ENCODE peak calls at places on chromosomes 3 and 15, in seven cellular contexts. V is AG09309, M is Peyer's patch, I is GM06990, K is AG04449, B is tibial artery, Y is fibroblast of the aortic adventitia. C is an unnamed sample.

GRCh38 chr3:174618368-174618767 is 240.8 kb upstream of the NAALADL2 start:
- DNase-seq in V (no peak), M (no peak), I (no peak), K (no peak), B (no peak), Y (peak; percentile 14), C (no peak)

GRCh38 chr3:148718982-148719862 is 21.5 kb downstream of the AGTR1 start:
- DNase-seq in V (no peak), M (no peak), I (no peak), K (no peak), B (no peak), Y (peak; percentile 58), C (no peak)

GRCh38 chr3:98900265-98901031 is 1.0 kb downstream of the DCBLD2 start:
- DNase-seq in V (no peak), M (no peak), I (no peak), K (no peak), B (no peak), Y (no peak), C (no peak)

GRCh38 chr15:20353966-20354883 is 187.4 kb downstream of the GOLGA6L6 start:
- DNase-seq in V (no peak), M (no peak), I (no peak), K (no peak), B (no peak), Y (no peak), C (no peak)

GRCh38 chr3:113532698-113533533 is 561 bp downstream of the SIDT1 start:
- DNase-seq in V (no peak), M (peak; percentile 68), I (peak; percentile 69), K (no peak), B (peak; percentile 29), Y (no peak), C (no peak)

GRCh38 chr3:111285691-111286090 is 214.1 kb downstream of the NECTIN3 start:
- DNase-seq in V (no peak), M (no peak), I (no peak), K (no peak), B (no peak), Y (no peak), C (no peak)

GRCh38 chr15:45307230-45307924 is 55.3 kb downstream of the SLC28A2 start:
- DNase-seq in V (peak; percentile 27), M (no peak), I (no peak), K (peak; percentile 17), B (no peak), Y (peak; percentile 82), C (peak; percentile 11)

GRCh38 chr3:155303540-155303939 is 10.1 kb upstream of the STRIT1 start:
- DNase-seq in V (no peak), M (no peak), I (no peak), K (no peak), B (no peak), Y (no peak), C (no peak)

GRCh38 chr15:68410466-68411200 is 21.3 kb downstream of the ITGA11 start:
- DNase-seq in V (no peak), M (peak; percentile 18), I (no peak), K (no peak), B (peak; percentile 12), Y (no peak), C (no peak)

GRCh38 chr3:13034109-13034800 is 39.0 kb downstream of the IQSEC1 start:
- DNase-seq in V (no peak), M (no peak), I (no peak), K (no peak), B (no peak), Y (no peak), C (no peak)

GRCh38 chr3:4908066-4908768 is 71.0 kb upstream of the BHLHE40 start:
- DNase-seq in V (no peak), M (no peak), I (peak; percentile 59), K (no peak), B (no peak), Y (no peak), C (no peak)

GRCh38 chr15:41990243-41990605 is 17.9 kb upstream of the EHD4 start:
- DNase-seq in V (no peak), M (no peak), I (no peak), K (no peak), B (no peak), Y (no peak), C (no peak)

GRCh38 chr3:8445861-8446260 is 55.8 kb upstream of the LMCD1 start:
- DNase-seq in V (peak; percentile 95), M (no peak), I (no peak), K (peak; percentile 95), B (no peak), Y (peak; percentile 98), C (peak; percentile 72)

GRCh38 chr15:32099097-32099496 is 68.8 kb downstream of the CHRNA7 start:
- DNase-seq in V (no peak), M (no peak), I (no peak), K (no peak), B (no peak), Y (no peak), C (no peak)

GRCh38 chr3:155194973-155195372 is 98.5 kb downstream of the STRIT1 start:
- DNase-seq in V (no peak), M (no peak), I (no peak), K (no peak), B (no peak), Y (no peak), C (no peak)

GRCh38 chr3:15215996-15216395 is 9.9 kb downstream of the CAPN7 start:
- DNase-seq in V (no peak), M (no peak), I (no peak), K (no peak), B (no peak), Y (peak; percentile 47), C (no peak)

GRCh38 chr3:178010306-178010705 is 525.9 kb upstream of the KCNMB2 start:
- DNase-seq in V (no peak), M (no peak), I (no peak), K (no peak), B (no peak), Y (no peak), C (no peak)

GRCh38 chr15:58307313-58307961 is 124.4 kb upstream of the LIPC start:
- DNase-seq in V (peak; percentile 56), M (no peak), I (no peak), K (no peak), B (no peak), Y (peak; percentile 91), C (no peak)

GRCh38 chr3:124811441-124811840 is 75.7 kb downstream of the ITGB5 start:
- DNase-seq in V (no peak), M (no peak), I (no peak), K (no peak), B (peak; percentile 49), Y (peak; percentile 92), C (no peak)

GRCh38 chr15:90883971-90884718 is at the start of gene FES:
- DNase-seq in V (no peak), M (peak; percentile 74), I (peak; percentile 36), K (no peak), B (peak; percentile 60), Y (peak; percentile 49), C (no peak)

GRCh38 chr3:45021524-45021923 is 4.6 kb upstream of the CLEC3B start:
- DNase-seq in V (no peak), M (no peak), I (no peak), K (no peak), B (no peak), Y (peak; percentile 67), C (no peak)

GRCh38 chr3:15535757-15536156 is 14.3 kb upstream of the COLQ start:
- DNase-seq in V (no peak), M (peak; percentile 52), I (no peak), K (no peak), B (no peak), Y (no peak), C (no peak)

GRCh38 chr3:24287728-24288450 is 206.8 kb downstream of the THRB start:
- DNase-seq in V (no peak), M (no peak), I (no peak), K (no peak), B (peak; percentile 62), Y (peak; percentile 39), C (no peak)

GRCh38 chr3:61250784-61251173 is 473 bp downstream of the FHIT start:
- DNase-seq in V (no peak), M (peak; percentile 55), I (no peak), K (no peak), B (peak; percentile 31), Y (peak; percentile 4), C (no peak)

GRCh38 chr3:81554348-81554747 is 207.1 kb downstream of the GBE1 start:
- DNase-seq in V (peak; percentile 79), M (no peak), I (no peak), K (no peak), B (no peak), Y (peak; percentile 37), C (peak; percentile 47)

GRCh38 chr3:51963951-51964451 is 3.3 kb downstream of the PCBP4 start:
- DNase-seq in V (no peak), M (no peak), I (no peak), K (no peak), B (no peak), Y (no peak), C (no peak)

GRCh38 chr3:44392489-44392888 is 53.9 kb downstream of the TCAIM start:
- DNase-seq in V (no peak), M (no peak), I (no peak), K (no peak), B (no peak), Y (no peak), C (no peak)

GRCh38 chr15:68991723-68992122 is 22.8 kb upstream of the NOX5 start:
- DNase-seq in V (no peak), M (no peak), I (no peak), K (no peak), B (no peak), Y (peak; percentile 47), C (no peak)

GRCh38 chr15:80468776-80469175 is 64.6 kb downstream of the ARNT2 start:
- DNase-seq in V (no peak), M (no peak), I (no peak), K (no peak), B (no peak), Y (no peak), C (no peak)
- TF ChIP-seq CTCF in V (no peak), M (no peak), I (no peak), K (no peak), B (no peak), Y (no peak), C (no peak)

DNA sequence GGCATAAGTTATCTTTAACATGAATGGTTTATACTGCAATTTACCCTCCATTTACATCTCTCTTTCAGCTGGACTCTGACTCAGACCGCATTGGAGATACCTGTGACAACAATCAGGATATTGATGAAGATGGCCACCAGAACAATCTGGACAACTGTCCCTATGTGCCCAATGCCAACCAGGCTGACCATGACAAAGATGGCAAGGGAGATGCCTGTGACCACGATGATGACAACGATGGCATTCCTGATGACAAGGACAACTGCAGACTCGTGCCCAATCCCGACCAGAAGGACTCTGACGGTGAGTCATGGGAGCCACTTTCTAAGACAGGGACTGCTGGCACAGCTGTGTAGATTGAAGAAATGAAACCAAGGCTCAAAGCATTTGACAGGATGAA is 11.6 kb downstream of the THBS1 start:
- DNase-seq in V (peak; percentile 74), M (no peak), I (no peak), K (peak; percentile 42), B (no peak), Y (peak; percentile 35), C (no peak)
- H3K4me3 ChIP-seq in V (no peak overlapping the region), M (no peak overlapping the region), I (no peak overlapping the region), K (no peak overlapping the region), B (no peak overlapping the region), Y (no peak overlapping the region), C (no peak overlapping the region)

GRCh38 chr3:95750097-95750496 is 1064.3 kb upstream of the EPHA6 start:
- DNase-seq in V (no peak), M (no peak), I (no peak), K (no peak), B (no peak), Y (no peak), C (no peak)

GRCh38 chr3:95752199-95752598 is 1062.2 kb upstream of the EPHA6 start:
- DNase-seq in V (no peak), M (no peak), I (no peak), K (no peak), B (no peak), Y (no peak), C (no peak)
- TF ChIP-seq CTCF in V (no peak), M (no peak), I (no peak), K (no peak), B (no peak), Y (no peak), C (no peak)

GRCh38 chr15:100880897-100881242 is 1.2 kb downstream of the ALDH1A3 start:
- DNase-seq in V (no peak), M (no peak), I (no peak), K (no peak), B (no peak), Y (no peak), C (no peak)
- H3K4me3 ChIP-seq in V (no peak overlapping the region), M (peak overlapping the region; percentile 46), I (no peak overlapping the region), K (no peak overlapping the region), B (no peak overlapping the region), Y (peak overlapping the region; percentile 71), C (no peak overlapping the region)